ENCODE peak calls at places on chromosomes 3 and 15, in six cellular contexts. O, G, Y, R, C and S are unnamed samples. For H3K9me3 and H3K4me1, the result is how much of the 10 kb centered on the place peaks cover.

GRCh38 chr15:49238342-49238741 is 68.3 kb downstream of the GALK2 start:
- DNase-seq in O (peak), G (peak), Y (no peak), R (no peak), C (no peak), S (no peak)

GRCh38 chr3:125192190-125193035 is 20.1 kb downstream of the SLC12A8 start:
- DNase-seq in O (no peak), G (no peak), Y (no peak), R (no peak), C (no peak), S (no peak)

GRCh38 chr15:45180201-45180600 is 7.6 kb downstream of the SHF start:
- DNase-seq in O (no peak), G (peak), Y (no peak), R (no peak), C (no peak), S (no peak)

GRCh38 chr15:90870354-90871096 is 2.1 kb downstream of the FURIN start:
- DNase-seq in O (no peak), G (peak), Y (no peak), R (no peak), C (no peak), S (peak)

GRCh38 chr3:44114142-44114541 is 127.5 kb upstream of the TOPAZ1 start:
- DNase-seq in O (no peak), G (no peak), Y (peak), R (peak), C (no peak), S (peak)

GRCh38 chr3:141941093-141941492 is 64.7 kb downstream of the ATP1B3 start:
- DNase-seq in O (peak), G (no peak), Y (no peak), R (no peak), C (no peak), S (no peak)

GRCh38 chr3:58092516-58092915 is 84.3 kb downstream of the FLNB start:
- DNase-seq in O (no peak), G (no peak), Y (no peak), R (no peak), C (no peak), S (no peak)

GRCh38 chr15:44879066-44879465 is 77.4 kb upstream of the TERB2 start:
- DNase-seq in O (no peak), G (no peak), Y (no peak), R (no peak), C (no peak), S (no peak)

GRCh38 chr3:110493752-110494151 is 577.9 kb upstream of the NECTIN3 start:
- DNase-seq in O (no peak), G (no peak), Y (no peak), R (no peak), C (no peak), S (no peak)

GRCh38 chr3:32184187-32184730 is 54.2 kb upstream of the CMTM8 start:
- DNase-seq in O (no peak), G (peak), Y (no peak), R (no peak), C (no peak), S (no peak)

GRCh38 chr3:112676659-112677234 is 35.8 kb upstream of the CCDC80 start:
- DNase-seq in O (peak), G (peak), Y (peak), R (no peak), C (peak), S (peak)

GRCh38 chr3:111874177-111874820 is 15.2 kb downstream of the PHLDB2 start:
- DNase-seq in O (no peak), G (peak), Y (no peak), R (no peak), C (no peak), S (no peak)

GRCh38 chr15:34969340-34970097 is at the start of gene AQR:
- DNase-seq in O (peak), G (peak), Y (peak), R (peak), C (peak), S (peak)

GRCh38 chr15:66066005-66066404 is 187.5 kb downstream of the MEGF11 start:
- DNase-seq in O (peak), G (no peak), Y (no peak), R (no peak), C (no peak), S (no peak)

GRCh38 chr15:86691091-86691490 is 611.4 kb downstream of the AGBL1 start:
- DNase-seq in O (no peak), G (peak), Y (no peak), R (no peak), C (no peak), S (peak)

GRCh38 chr15:78046796-78047341 is 30.6 kb downstream of the TBC1D2B start:
- DNase-seq in O (no peak), G (no peak), Y (no peak), R (no peak), C (no peak), S (no peak)

GRCh38 chr15:31027948-31028586 is 36.6 kb upstream of the MTMR10 start:
- DNase-seq in O (no peak), G (no peak), Y (no peak), R (no peak), C (no peak), S (no peak)

GRCh38 chr3:50088725-50089602 is at the start of gene RBM5:
- DNase-seq in O (peak), G (peak), Y (peak), R (peak), C (peak), S (peak)

GRCh38 chr3:129604223-129604941 is 2.1 kb downstream of the PLXND1 start:
- DNase-seq in O (no peak), G (no peak), Y (no peak), R (no peak), C (no peak), S (peak)

GRCh38 chr3:35789039-35789438 is 149.7 kb downstream of the ARPP21 start:
- DNase-seq in O (no peak), G (no peak), Y (peak), R (no peak), C (no peak), S (no peak)

GRCh38 chr3:55128201-55128870 is 200.5 kb upstream of the LRTM1 start:
- DNase-seq in O (no peak), G (peak), Y (no peak), R (no peak), C (no peak), S (no peak)

GRCh38 chr3:21752749-21753347 is 1.8 kb upstream of the ZNF385D start:
- DNase-seq in O (no peak), G (peak), Y (no peak), R (no peak), C (no peak), S (no peak)

GRCh38 chr15:85047271-85047948 is 65.8 kb downstream of the PDE8A start:
- DNase-seq in O (no peak), G (peak), Y (no peak), R (no peak), C (peak), S (no peak)

GRCh38 chr15:63974036-63974435 is 72.2 kb downstream of the DAPK2 start:
- DNase-seq in O (no peak), G (no peak), Y (no peak), R (no peak), C (no peak), S (no peak)

GRCh38 chr15:67504061-67504460 is 16.9 kb upstream of the C15orf61 start:
- DNase-seq in O (no peak), G (peak), Y (no peak), R (no peak), C (no peak), S (no peak)

GRCh38 chr3:50238549-50239026 is 2.6 kb downstream of the GNAI2 start:
- DNase-seq in O (peak), G (no peak), Y (peak), R (peak), C (peak), S (peak)

GRCh38 chr3:52752045-52752660 is 18.6 kb downstream of the NEK4 start:
- DNase-seq in O (no peak), G (no peak), Y (no peak), R (no peak), C (no peak), S (no peak)

GRCh38 chr3:193589616-193590015 is 3.4 kb upstream of the OPA1 start:
- DNase-seq in O (no peak), G (no peak), Y (no peak), R (no peak), C (no peak), S (no peak)

GRCh38 chr3:175511219-175511780 is 652.2 kb downstream of the NAALADL2 start:
- DNase-seq in O (no peak), G (no peak), Y (no peak), R (no peak), C (no peak), S (no peak)

GRCh38 chr3:173876476-173876875 is 478.9 kb downstream of the NLGN1 start:
- DNase-seq in O (no peak), G (no peak), Y (no peak), R (no peak), C (no peak), S (no peak)

GRCh38 chr15:29813009-29813408 is 9.3 kb downstream of the TJP1 start:
- DNase-seq in O (no peak), G (peak), Y (no peak), R (no peak), C (no peak), S (no peak)

GRCh38 chr3:178100881-178101280 is 435.4 kb upstream of the KCNMB2 start:
- DNase-seq in O (no peak), G (peak), Y (no peak), R (no peak), C (no peak), S (no peak)

GRCh38 chr3:73036694-73037368 is 24.6 kb upstream of the EBLN2 start:
- DNase-seq in O (no peak), G (peak), Y (no peak), R (no peak), C (no peak), S (no peak)

GRCh38 chr15:25087137-25087536 is 132.3 kb downstream of the SNRPN start:
- DNase-seq in O (no peak), G (no peak), Y (no peak), R (no peak), C (no peak), S (no peak)
- H3K9me3 ChIP-seq in O (half or more), G (under half), Y (half or more), R (under half), C (under half), S (under half)

DNA sequence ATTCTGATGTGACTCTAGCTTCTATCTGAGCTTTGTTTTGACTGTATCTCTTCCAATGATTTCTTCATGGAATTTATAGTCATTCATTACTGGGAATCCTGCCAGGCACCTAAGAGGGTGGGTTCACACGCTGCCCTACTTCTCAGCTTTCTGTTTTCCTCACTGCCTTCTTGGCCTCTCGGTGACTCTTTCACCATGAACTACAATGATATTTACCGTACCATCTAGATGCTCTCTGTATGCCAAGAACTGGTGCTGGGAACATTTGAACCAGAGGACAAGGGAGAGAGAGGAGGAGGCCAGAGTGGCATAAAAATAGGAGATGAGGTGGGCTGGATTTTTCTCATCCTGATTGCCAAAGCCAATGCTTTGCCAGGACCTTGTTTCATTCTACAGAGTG is 280.0 kb upstream of the P2RY1 start:
- DNase-seq in O (no peak), G (peak), Y (no peak), R (no peak), C (no peak), S (peak)
- H3K27ac ChIP-seq in O (peak), G (no peak), Y (peak), R (no peak), C (peak), S (peak)

DNA sequence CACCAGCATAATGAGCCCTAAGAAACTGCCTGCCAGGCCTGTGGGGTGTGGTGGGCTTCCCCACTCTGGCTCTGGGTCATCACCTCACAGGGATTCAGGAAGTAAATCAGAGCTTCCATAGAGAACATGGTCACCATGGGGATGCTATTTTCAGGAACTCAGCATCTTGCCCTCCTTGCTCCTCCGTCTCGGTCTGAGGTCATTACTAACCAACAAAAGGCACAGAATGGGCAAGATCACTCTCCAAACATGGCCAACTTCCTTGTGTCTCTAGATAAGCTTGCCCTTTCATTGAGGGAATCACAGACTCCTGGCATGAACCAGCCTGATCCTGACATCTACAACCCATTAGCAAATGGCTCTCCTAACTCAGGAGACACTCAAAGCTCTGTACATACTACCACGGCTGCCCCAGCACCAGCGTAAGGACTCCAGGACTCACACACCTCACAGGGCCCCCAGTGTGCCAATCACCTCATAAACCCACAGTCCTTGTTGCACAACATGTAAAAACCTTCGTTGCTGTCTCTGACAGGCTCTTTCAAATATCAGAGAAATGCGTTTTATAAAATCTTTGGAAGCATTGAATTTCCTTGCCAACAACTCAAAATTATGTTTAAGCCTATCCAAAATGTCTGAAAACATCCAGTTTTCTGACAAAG is 7.4 kb downstream of the FYCO1 start:
- DNase-seq in O (peak), G (no peak), Y (no peak), R (no peak), C (no peak), S (peak)
- H3K4me1 ChIP-seq in O (half or more), G (half or more), Y (half or more), R (half or more), C (under half), S (under half)

GRCh38 chr15:99985878-99986277 is 252.6 kb upstream of the LYSMD4 start:
- DNase-seq in O (no peak), G (no peak), Y (peak), R (no peak), C (no peak), S (no peak)
- H3K9me3 ChIP-seq in O (under half), G (under half), Y (under half), R (under half), C (under half), S (under half)

GRCh38 chr15:70475439-70475781 is 287.9 kb downstream of the UACA start:
- DNase-seq in O (no peak), G (no peak), Y (no peak), R (no peak), C (no peak), S (no peak)

GRCh38 chr15:70474367-70474681 is 289.0 kb downstream of the UACA start:
- DNase-seq in O (peak), G (no peak), Y (no peak), R (no peak), C (no peak), S (peak)

GRCh38 chr15:70474682-70475438 is 288.5 kb downstream of the UACA start:
- DNase-seq in O (peak), G (peak), Y (peak), R (no peak), C (peak), S (peak)

GRCh38 chr15:70475921-70476320 is 287.4 kb downstream of the UACA start:
- DNase-seq in O (no peak), G (no peak), Y (no peak), R (no peak), C (no peak), S (no peak)

DNA sequence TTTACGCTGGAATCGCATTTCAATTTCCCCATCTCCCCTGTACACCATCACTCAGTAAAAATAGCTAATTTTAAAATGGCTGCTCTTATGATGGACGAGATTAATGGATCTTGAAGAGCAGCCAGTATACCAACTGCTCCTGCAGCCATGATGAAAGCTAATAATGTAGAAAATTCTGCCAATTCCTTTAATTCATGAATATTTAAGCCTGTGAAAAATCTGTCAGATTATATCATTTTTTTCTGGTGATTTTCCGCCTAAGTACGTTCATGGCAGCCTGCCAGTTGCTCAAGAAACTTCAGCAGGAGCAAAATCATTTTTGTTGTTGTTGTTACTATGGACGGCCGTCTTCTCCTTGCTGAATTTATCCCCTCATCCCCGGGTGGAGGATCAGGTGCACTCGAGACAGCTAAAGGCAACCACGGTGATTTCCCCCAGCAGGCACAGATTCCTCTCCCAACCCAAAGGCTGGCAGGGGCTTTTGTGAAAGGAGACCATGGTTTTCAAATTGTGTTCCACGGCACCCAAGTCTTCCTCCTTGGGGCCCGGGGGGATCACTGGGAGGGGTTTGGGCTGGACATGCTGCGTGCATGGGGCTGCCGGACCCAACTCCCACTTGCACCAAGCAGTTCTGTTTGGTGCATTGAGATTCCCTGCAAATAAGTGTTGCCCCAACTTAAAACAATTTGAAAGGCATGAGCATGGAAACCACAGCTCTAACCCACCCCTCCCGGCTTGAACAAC is 289.6 kb downstream of the UACA start:
- DNase-seq in O (no peak), G (peak), Y (no peak), R (no peak), C (no peak), S (no peak)
- H3K27ac ChIP-seq in O (peak), G (no peak), Y (peak), R (no peak), C (peak), S (peak)

DNA sequence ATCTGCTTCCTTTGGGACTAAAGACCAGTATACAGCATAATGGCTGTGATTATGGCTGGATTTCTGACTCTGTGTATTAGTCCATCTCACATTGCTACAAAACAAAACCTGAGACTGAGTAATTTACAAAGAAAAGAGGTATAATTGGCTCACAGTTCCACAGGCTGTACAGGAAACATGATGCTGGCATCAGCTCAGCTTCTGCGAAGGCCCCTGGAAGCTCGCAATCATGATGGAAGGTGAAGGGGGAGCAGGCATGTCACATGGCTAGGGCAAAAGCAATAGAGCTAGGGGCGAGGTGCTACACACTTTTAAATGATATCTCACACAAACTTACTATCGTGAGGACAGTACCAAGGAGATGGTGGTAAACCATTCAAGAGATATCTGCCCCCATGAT is 68.0 kb upstream of the GADL1 start:
- DNase-seq in O (no peak), G (no peak), Y (no peak), R (no peak), C (no peak), S (no peak)
- H3K4me1 ChIP-seq in O (under half), G (under half), Y (under half), R (under half), C (under half), S (under half)

GRCh38 chr3:26368312-26368711 is 254.3 kb upstream of the LRRC3B start:
- DNase-seq in O (no peak), G (no peak), Y (no peak), R (no peak), C (no peak), S (no peak)
- H3K9me3 ChIP-seq in O (under half), G (under half), Y (under half), R (under half), C (under half), S (under half)